ENCODE peak calls at places on chromosome 16, in six cellular contexts. M, N, A, R, O and W are unnamed samples.

GRCh38 chr16:83356266-83356665 is 451.5 kb upstream of the HSBP1 start:
- DNase-seq in M (peak), N (no peak), A (no peak), R (peak), O (peak), W (peak)

GRCh38 chr16:82671743-82672142 is 45.0 kb downstream of the CDH13 start:
- DNase-seq in M (no peak), N (no peak), A (no peak), R (no peak), O (no peak), W (no peak)

GRCh38 chr16:85674418-85674755 is 14.4 kb downstream of the GINS2 start:
- DNase-seq in M (no peak), N (no peak), A (no peak), R (no peak), O (no peak), W (no peak)

GRCh38 chr16:55815320-55815719 is 17.6 kb downstream of the CES1 start:
- DNase-seq in M (no peak), N (no peak), A (no peak), R (no peak), O (no peak), W (no peak)

GRCh38 chr16:19458722-19459379 is 41.2 kb downstream of the TMC5 start:
- DNase-seq in M (no peak), N (no peak), A (no peak), R (no peak), O (no peak), W (no peak)

GRCh38 chr16:66502020-66502913 is 47.7 kb downstream of the TK2 start:
- DNase-seq in M (no peak), N (no peak), A (no peak), R (peak), O (peak), W (no peak)

GRCh38 chr16:77775911-77776909 is 12.2 kb upstream of the VAT1L start:
- DNase-seq in M (no peak), N (no peak), A (no peak), R (peak), O (peak), W (no peak)

GRCh38 chr16:47888142-47888541 is 267.7 kb downstream of the ABCC12 start:
- DNase-seq in M (no peak), N (no peak), A (no peak), R (peak), O (peak), W (no peak)

GRCh38 chr16:83215417-83216001 is 588.7 kb downstream of the CDH13 start:
- DNase-seq in M (no peak), N (peak), A (peak), R (peak), O (peak), W (no peak)

GRCh38 chr16:4828567-4829320 is 18.3 kb downstream of the GLYR1 start:
- DNase-seq in M (no peak), N (no peak), A (no peak), R (no peak), O (no peak), W (no peak)

GRCh38 chr16:89170346-89171215 is 967 bp upstream of the CDH15 start:
- DNase-seq in M (peak), N (no peak), A (peak), R (no peak), O (no peak), W (peak)

GRCh38 chr16:64907844-64908243 is 214.0 kb downstream of the CDH11 start:
- DNase-seq in M (no peak), N (no peak), A (no peak), R (peak), O (peak), W (no peak)

GRCh38 chr16:19588661-19589060 is 33.2 kb downstream of the VPS35L start:
- DNase-seq in M (no peak), N (no peak), A (no peak), R (no peak), O (no peak), W (no peak)

GRCh38 chr16:86424968-86425367 is 85.4 kb upstream of the FOXF1 start:
- DNase-seq in M (no peak), N (no peak), A (no peak), R (no peak), O (no peak), W (no peak)

GRCh38 chr16:79618041-79618711 is 17.6 kb upstream of the MAF start:
- DNase-seq in M (no peak), N (no peak), A (no peak), R (no peak), O (no peak), W (no peak)

GRCh38 chr16:83887088-83887487 is 11.8 kb upstream of the MLYCD start:
- DNase-seq in M (no peak), N (no peak), A (no peak), R (no peak), O (no peak), W (no peak)

GRCh38 chr16:78235168-78235800 is 135.8 kb downstream of the WWOX start:
- DNase-seq in M (peak), N (peak), A (peak), R (peak), O (peak), W (peak)

GRCh38 chr16:25141648-25142047 is 30.1 kb downstream of the LCMT1 start:
- DNase-seq in M (no peak), N (no peak), A (no peak), R (no peak), O (no peak), W (no peak)

GRCh38 chr16:26762596-26762995 is 304.1 kb upstream of the C16orf82 start:
- DNase-seq in M (no peak), N (no peak), A (no peak), R (no peak), O (no peak), W (no peak)